ENCODE peak calls at places on chromosomes 5 and 9, in five cellular contexts. D, T, X, Y and Q are unnamed samples.

GRCh38 chr9:107999890-108000289 is 510.3 kb upstream of the KLF4 start:
- DNase-seq in D (no peak), T (no peak), X (no peak), Y (peak; percentile 26), Q (no peak)

GRCh38 chr5:115418788-115419187 is 122.3 kb upstream of the CCDC112 start:
- DNase-seq in D (no peak), T (no peak), X (no peak), Y (no peak), Q (no peak)

GRCh38 chr9:135665795-135666189 is 2.7 kb downstream of the LCN9 start:
- DNase-seq in D (no peak), T (no peak), X (no peak), Y (no peak), Q (no peak)

GRCh38 chr5:166083183-166083959 is 2208.1 kb upstream of the WWC1 start:
- DNase-seq in D (no peak), T (no peak), X (no peak), Y (no peak), Q (no peak)

GRCh38 chr5:168076561-168076991 is 214.9 kb upstream of the WWC1 start:
- DNase-seq in D (peak; percentile 74), T (no peak), X (peak; percentile 36), Y (peak; percentile 14), Q (no peak)

GRCh38 chr5:143008809-143009521 is 238.8 kb downstream of the ARHGAP26 start:
- DNase-seq in D (no peak), T (peak; percentile 76), X (peak; percentile 91), Y (peak; percentile 99), Q (peak; percentile 85)

GRCh38 chr9:115058684-115059315 is 59.2 kb downstream of the TNC start:
- DNase-seq in D (no peak), T (no peak), X (no peak), Y (peak; percentile 70), Q (peak; percentile 58)

GRCh38 chr9:94885854-94886447 is 159.5 kb downstream of the AOPEP start:
- DNase-seq in D (no peak), T (no peak), X (no peak), Y (no peak), Q (no peak)

GRCh38 chr9:14428781-14429230 is 114.9 kb upstream of the NFIB start:
- DNase-seq in D (peak; percentile 81), T (peak; percentile 50), X (peak; percentile 68), Y (peak; percentile 86), Q (peak; percentile 85)

GRCh38 chr5:55151923-55152842 is 7.8 kb upstream of the GPX8 start:
- DNase-seq in D (no peak), T (peak; percentile 46), X (no peak), Y (peak; percentile 88), Q (peak; percentile 90)

GRCh38 chr9:131181091-131181681 is 55.8 kb downstream of the NUP214 start:
- DNase-seq in D (no peak), T (no peak), X (no peak), Y (no peak), Q (no peak)

GRCh38 chr9:28073278-28073677 is 500.0 kb upstream of the C9orf72 start:
- DNase-seq in D (no peak), T (peak; percentile 40), X (peak; percentile 40), Y (peak; percentile 63), Q (peak; percentile 34)

GRCh38 chr5:20601678-20602100 is 613.7 kb upstream of the CDH18 start:
- DNase-seq in D (no peak), T (no peak), X (no peak), Y (peak; percentile 57), Q (no peak)

GRCh38 chr5:149757186-149757950 is 27.3 kb downstream of the PPARGC1B start:
- DNase-seq in D (no peak), T (no peak), X (no peak), Y (no peak), Q (no peak)

GRCh38 chr9:132541051-132541450 is 41.4 kb upstream of the BARHL1 start:
- DNase-seq in D (no peak), T (no peak), X (no peak), Y (no peak), Q (no peak)

GRCh38 chr5:133285583-133286021 is 233.8 kb downstream of the HSPA4 start:
- DNase-seq in D (no peak), T (peak; percentile 64), X (no peak), Y (peak; percentile 41), Q (peak; percentile 14)

GRCh38 chr9:92714787-92715487 is 45.0 kb upstream of the IPPK start:
- DNase-seq in D (no peak), T (no peak), X (no peak), Y (no peak), Q (no peak)

GRCh38 chr9:42386477-42386876 is 203.0 kb downstream of the SPATA31A6 start:
- DNase-seq in D (no peak), T (no peak), X (no peak), Y (no peak), Q (no peak)

GRCh38 chr5:96427823-96428222 is 5.2 kb downstream of the PCSK1 start:
- DNase-seq in D (no peak), T (peak; percentile 10), X (no peak), Y (peak; percentile 49), Q (peak; percentile 33)

GRCh38 chr5:87268126-87268969 is 665 bp downstream of the RASA1 start:
- DNase-seq in D (peak; percentile 77), T (no peak), X (peak; percentile 73), Y (peak; percentile 73), Q (peak; percentile 51)

GRCh38 chr5:123776761-123777160 is 264.8 kb downstream of the CSNK1G3 start:
- DNase-seq in D (no peak), T (no peak), X (no peak), Y (peak; percentile 75), Q (peak; percentile 81)

DNA sequence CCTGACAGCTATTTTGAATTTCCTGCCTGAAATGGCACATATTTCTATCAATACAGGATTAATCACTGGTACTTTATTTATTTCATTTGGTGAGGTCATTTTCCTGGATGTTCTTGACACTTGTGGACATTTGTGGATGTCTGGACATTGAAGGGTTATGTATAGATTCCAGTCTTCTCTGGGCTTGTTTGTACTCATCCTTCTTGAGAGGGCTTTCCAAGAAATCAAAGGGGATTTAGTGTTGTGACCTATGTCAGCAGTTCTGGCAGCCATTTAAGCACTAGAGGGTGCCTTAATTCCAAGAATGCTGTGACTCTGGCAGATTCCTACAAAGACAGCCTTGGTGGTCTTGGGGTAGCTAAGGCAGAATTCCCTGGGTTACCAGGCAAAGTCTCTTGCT is 259.7 kb downstream of the CSNK1G3 start:
- DNase-seq in D (no peak), T (no peak), X (no peak), Y (no peak), Q (no peak)
- TF ChIP-seq CTCF in D (no peak), T (no peak), X (no peak), Y (no peak), Q (no peak)

GRCh38 chr9:19456996-19457693 is 48.3 kb downstream of the ACER2 start:
- DNase-seq in D (peak; percentile 84), T (peak; percentile 54), X (peak; percentile 80), Y (peak; percentile 86), Q (peak; percentile 86)
- H3K4me3 ChIP-seq in D (no peak overlapping the region), T (no peak overlapping the region), X (peak overlapping the region; percentile 8), Y (peak overlapping the region; percentile 18), Q (peak overlapping the region; percentile 47)

GRCh38 chr9:4750021-4750673 is 9.1 kb upstream of the AK3 start:
- DNase-seq in D (no peak), T (no peak), X (peak; percentile 58), Y (peak; percentile 71), Q (no peak)
- TF ChIP-seq CTCF in D (peak; percentile 34), T (peak; percentile 39), X (peak; percentile 53), Y (peak; percentile 63), Q (peak; percentile 42)

GRCh38 chr5:170268153-170268689 is 29.4 kb downstream of the LCP2 start:
- DNase-seq in D (no peak), T (no peak), X (no peak), Y (no peak), Q (no peak)
- H3K4me3 ChIP-seq in D (peak overlapping the region; percentile 5), T (no peak overlapping the region), X (no peak overlapping the region), Y (no peak overlapping the region), Q (peak overlapping the region; percentile 18)

GRCh38 chr5:8956659-8957058 is 589.2 kb downstream of the SEMA5A start:
- DNase-seq in D (no peak), T (no peak), X (no peak), Y (no peak), Q (no peak)

GRCh38 chr5:8953911-8954310 is 592.0 kb downstream of the SEMA5A start:
- DNase-seq in D (no peak), T (no peak), X (no peak), Y (no peak), Q (no peak)

GRCh38 chr5:8953016-8953415 is 592.9 kb downstream of the SEMA5A start:
- DNase-seq in D (no peak), T (no peak), X (peak; percentile 53), Y (no peak), Q (no peak)

GRCh38 chr5:8952147-8952546 is 593.7 kb downstream of the SEMA5A start:
- DNase-seq in D (no peak), T (no peak), X (no peak), Y (no peak), Q (no peak)

GRCh38 chr5:8954801-8955200 is 591.1 kb downstream of the SEMA5A start:
- DNase-seq in D (no peak), T (no peak), X (no peak), Y (peak; percentile 20), Q (no peak)
- TF ChIP-seq CTCF in D (no peak), T (no peak), X (no peak), Y (peak; percentile 17), Q (peak; percentile 16)

GRCh38 chr5:141496038-141496437 is 7.2 kb downstream of the PCDHGC5 start:
- DNase-seq in D (peak; percentile 37), T (no peak), X (no peak), Y (no peak), Q (no peak)

GRCh38 chr5:141493500-141494422 is 4.9 kb downstream of the PCDHGC5 start:
- DNase-seq in D (peak; percentile 55), T (no peak), X (no peak), Y (peak; percentile 55), Q (peak; percentile 76)

GRCh38 chr5:141494761-141495455 is 6.0 kb downstream of the PCDHGC5 start:
- DNase-seq in D (peak; percentile 57), T (no peak), X (no peak), Y (no peak), Q (no peak)

GRCh38 chr5:141492168-141492885 is 3.4 kb downstream of the PCDHGC5 start:
- DNase-seq in D (peak; percentile 56), T (no peak), X (peak; percentile 74), Y (no peak), Q (no peak)

DNA sequence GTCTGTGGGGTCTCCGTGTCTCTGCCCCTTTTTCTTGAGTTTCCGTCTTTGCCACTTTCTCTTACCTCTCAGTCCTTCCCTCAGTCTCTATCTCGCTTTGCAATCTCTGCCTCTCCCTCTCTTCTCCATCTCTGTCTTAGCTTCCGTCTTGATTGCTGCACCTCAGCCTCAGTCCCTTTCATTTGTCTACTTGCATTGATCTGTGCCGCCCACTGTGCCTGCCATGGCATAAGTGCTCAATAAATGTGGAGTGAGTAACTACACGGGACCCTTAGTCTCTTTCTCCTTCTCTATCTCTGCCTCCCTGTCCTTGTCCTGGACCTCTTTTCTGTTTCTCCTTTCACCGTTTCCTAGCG is 6.6 kb downstream of the PCDHGC5 start:
- DNase-seq in D (peak; percentile 10), T (no peak), X (no peak), Y (no peak), Q (no peak)
- H3K4me3 ChIP-seq in D (no peak overlapping the region), T (no peak overlapping the region), X (no peak overlapping the region), Y (no peak overlapping the region), Q (no peak overlapping the region)